ENCODE peak calls at places on chromosome 18, in six cellular contexts. One of them, this sample, is unnamed.

GRCh38 chr18:69257861-69258458 is 142.7 kb upstream of the DOK6 start:
- DNase-seq in neuronal stem cell: no peak
- DNase-seq in astrocyte: peak
- DNase-seq in psoas muscle: no peak
- DNase-seq in thoracic aorta: no peak
- DNase-seq in neural progenitor cell: no peak
- DNase-seq in this sample: peak

GRCh38 chr18:37541517-37541916 is 24.1 kb downstream of the CELF4 start:
- DNase-seq in neuronal stem cell: no peak
- DNase-seq in astrocyte: no peak
- DNase-seq in psoas muscle: no peak
- DNase-seq in thoracic aorta: no peak
- DNase-seq in neural progenitor cell: no peak
- DNase-seq in this sample: no peak

GRCh38 chr18:35730738-35731370 is 149.3 kb downstream of the GALNT1 start:
- DNase-seq in neuronal stem cell: no peak
- DNase-seq in astrocyte: no peak
- DNase-seq in psoas muscle: no peak
- DNase-seq in thoracic aorta: no peak
- DNase-seq in neural progenitor cell: peak
- DNase-seq in this sample: no peak

GRCh38 chr18:48797841-48798255 is 152.9 kb downstream of the SMAD7 start:
- DNase-seq in neuronal stem cell: no peak
- DNase-seq in astrocyte: no peak
- DNase-seq in psoas muscle: no peak
- DNase-seq in thoracic aorta: peak
- DNase-seq in neural progenitor cell: no peak
- DNase-seq in this sample: no peak

GRCh38 chr18:58557013-58557435 is 71.9 kb downstream of the ALPK2 start:
- DNase-seq in neuronal stem cell: no peak
- DNase-seq in astrocyte: no peak
- DNase-seq in psoas muscle: peak
- DNase-seq in thoracic aorta: no peak
- DNase-seq in neural progenitor cell: no peak
- DNase-seq in this sample: no peak

GRCh38 chr18:44974174-44974573 is 293.5 kb downstream of the SETBP1 start:
- DNase-seq in neuronal stem cell: no peak
- DNase-seq in astrocyte: no peak
- DNase-seq in psoas muscle: no peak
- DNase-seq in thoracic aorta: no peak
- DNase-seq in neural progenitor cell: no peak
- DNase-seq in this sample: no peak

GRCh38 chr18:45755936-45756335 is 32.0 kb downstream of the SLC14A1 start:
- DNase-seq in neuronal stem cell: no peak
- DNase-seq in astrocyte: peak
- DNase-seq in psoas muscle: no peak
- DNase-seq in thoracic aorta: peak
- DNase-seq in neural progenitor cell: no peak
- DNase-seq in this sample: peak

GRCh38 chr18:58254873-58255511 is 211.0 kb downstream of the NEDD4L start:
- DNase-seq in neuronal stem cell: no peak
- DNase-seq in astrocyte: no peak
- DNase-seq in psoas muscle: peak
- DNase-seq in thoracic aorta: no peak
- DNase-seq in neural progenitor cell: peak
- DNase-seq in this sample: no peak

GRCh38 chr18:8847900-8848299 is 142.5 kb downstream of the MTCL1 start:
- DNase-seq in neuronal stem cell: no peak
- DNase-seq in astrocyte: no peak
- DNase-seq in psoas muscle: no peak
- DNase-seq in thoracic aorta: no peak
- DNase-seq in neural progenitor cell: no peak
- DNase-seq in this sample: peak

GRCh38 chr18:57437433-57437781 is 2.2 kb downstream of the ONECUT2 start:
- DNase-seq in neuronal stem cell: no peak
- DNase-seq in astrocyte: no peak
- DNase-seq in psoas muscle: no peak
- DNase-seq in thoracic aorta: no peak
- DNase-seq in neural progenitor cell: peak
- DNase-seq in this sample: no peak

GRCh38 chr18:44679912-44680270 is 797 bp upstream of the SETBP1 start:
- DNase-seq in neuronal stem cell: no peak
- DNase-seq in astrocyte: peak
- DNase-seq in psoas muscle: peak
- DNase-seq in thoracic aorta: no peak
- DNase-seq in neural progenitor cell: peak
- DNase-seq in this sample: peak

GRCh38 chr18:8478166-8478967 is 130.9 kb upstream of the RAB12 start:
- DNase-seq in neuronal stem cell: peak
- DNase-seq in astrocyte: peak
- DNase-seq in psoas muscle: peak
- DNase-seq in thoracic aorta: no peak
- DNase-seq in neural progenitor cell: peak
- DNase-seq in this sample: peak

GRCh38 chr18:48342125-48342524 is 67.1 kb downstream of the ZBTB7C start:
- DNase-seq in neuronal stem cell: no peak
- DNase-seq in astrocyte: no peak
- DNase-seq in psoas muscle: no peak
- DNase-seq in thoracic aorta: peak
- DNase-seq in neural progenitor cell: peak
- DNase-seq in this sample: no peak

DNA sequence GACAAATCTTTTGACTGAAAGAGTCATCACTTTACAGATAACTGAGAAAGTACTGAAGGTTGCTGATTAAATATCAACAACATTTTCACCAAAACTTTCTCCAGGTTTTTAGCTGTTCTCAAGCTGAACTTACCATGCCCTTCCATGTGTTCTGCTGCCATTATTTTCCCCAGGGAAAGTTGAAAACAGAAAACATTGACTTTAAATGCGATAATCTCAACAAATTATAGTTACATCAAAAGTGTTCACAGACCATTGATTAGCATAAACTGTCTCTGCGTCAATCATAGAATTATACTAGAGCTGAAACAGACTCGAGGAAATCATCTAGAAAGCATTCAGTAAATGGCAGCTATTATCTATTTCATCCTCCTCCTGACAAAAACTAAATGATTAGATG is 51.4 kb downstream of the TRAPPC8 start:
- DNase-seq in neuronal stem cell: no peak
- DNase-seq in astrocyte: no peak
- DNase-seq in psoas muscle: no peak
- DNase-seq in thoracic aorta: no peak
- DNase-seq in neural progenitor cell: no peak
- DNase-seq in this sample: no peak
- H3K27ac ChIP-seq in neuronal stem cell: no peak
- H3K27ac ChIP-seq in astrocyte: no peak
- H3K27ac ChIP-seq in psoas muscle: no peak
- H3K27ac ChIP-seq in thoracic aorta: no peak
- H3K27ac ChIP-seq in neural progenitor cell: no peak
- H3K27ac ChIP-seq in this sample: no peak

DNA sequence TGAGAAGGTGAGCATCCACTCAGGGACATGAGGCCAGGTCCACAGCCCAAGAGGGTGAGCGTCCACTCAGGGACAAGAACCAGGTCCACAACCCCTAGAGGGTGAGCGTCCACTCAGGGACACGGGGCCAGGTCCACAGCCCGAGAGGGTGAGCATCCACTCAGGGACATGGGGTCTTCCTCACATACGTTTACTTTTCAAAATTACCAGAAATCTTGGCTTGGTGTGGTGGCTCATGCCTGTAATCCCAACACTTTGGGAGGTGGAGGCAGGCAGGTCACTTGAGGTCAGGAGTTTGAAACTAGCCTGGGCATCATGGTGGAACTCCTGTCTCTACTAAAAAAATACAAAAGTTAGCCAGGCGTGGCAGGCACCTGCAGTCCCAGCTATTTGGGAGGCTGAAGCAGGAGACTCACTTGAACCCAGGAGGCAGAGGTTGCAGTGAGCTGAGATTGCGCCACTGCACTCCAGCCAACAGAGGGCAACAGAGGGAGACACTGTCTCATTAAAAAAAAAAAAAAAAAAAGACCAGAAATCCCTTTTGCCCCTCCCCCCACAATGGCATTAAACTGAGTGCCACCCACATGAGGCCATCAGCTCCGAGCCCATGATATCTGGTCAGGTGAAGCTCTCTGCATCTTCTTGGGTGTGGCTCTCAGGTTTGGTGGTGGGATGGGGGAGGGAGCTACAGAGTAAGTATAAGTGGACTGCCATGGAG is 9.0 kb upstream of the MBP start:
- DNase-seq in neuronal stem cell: no peak
- DNase-seq in astrocyte: no peak
- DNase-seq in psoas muscle: no peak
- DNase-seq in thoracic aorta: no peak
- DNase-seq in neural progenitor cell: no peak
- DNase-seq in this sample: no peak
- H3K4me3 ChIP-seq in neuronal stem cell: no peak
- H3K4me3 ChIP-seq in astrocyte: no peak
- H3K4me3 ChIP-seq in psoas muscle: no peak
- H3K4me3 ChIP-seq in thoracic aorta: no peak
- H3K4me3 ChIP-seq in neural progenitor cell: no peak
- H3K4me3 ChIP-seq in this sample: no peak

GRCh38 chr18:6327895-6328623 is 86.7 kb downstream of the L3MBTL4 start:
- DNase-seq in neuronal stem cell: no peak
- DNase-seq in astrocyte: no peak
- DNase-seq in psoas muscle: no peak
- DNase-seq in thoracic aorta: no peak
- DNase-seq in neural progenitor cell: no peak
- DNase-seq in this sample: no peak
- H3K27ac ChIP-seq in neuronal stem cell: no peak
- H3K27ac ChIP-seq in astrocyte: no peak
- H3K27ac ChIP-seq in psoas muscle: no peak
- H3K27ac ChIP-seq in thoracic aorta: no peak
- H3K27ac ChIP-seq in neural progenitor cell: no peak
- H3K27ac ChIP-seq in this sample: no peak

GRCh38 chr18:21997207-21998143 is 171.9 kb upstream of the GATA6 start:
- DNase-seq in neuronal stem cell: peak
- DNase-seq in astrocyte: peak
- DNase-seq in psoas muscle: no peak
- DNase-seq in thoracic aorta: no peak
- DNase-seq in neural progenitor cell: peak
- DNase-seq in this sample: peak
- H3K4me3 ChIP-seq in neuronal stem cell: no peak
- H3K4me3 ChIP-seq in astrocyte: no peak
- H3K4me3 ChIP-seq in psoas muscle: no peak
- H3K4me3 ChIP-seq in thoracic aorta: peak
- H3K4me3 ChIP-seq in neural progenitor cell: no peak
- H3K4me3 ChIP-seq in this sample: no peak

GRCh38 chr18:13394794-13395193 is 176.2 kb downstream of the LDLRAD4 start:
- DNase-seq in neuronal stem cell: no peak
- DNase-seq in astrocyte: no peak
- DNase-seq in psoas muscle: no peak
- DNase-seq in thoracic aorta: no peak
- DNase-seq in neural progenitor cell: no peak
- DNase-seq in this sample: no peak
- H3K27ac ChIP-seq in neuronal stem cell: no peak
- H3K27ac ChIP-seq in astrocyte: no peak
- H3K27ac ChIP-seq in psoas muscle: no peak
- H3K27ac ChIP-seq in thoracic aorta: no peak
- H3K27ac ChIP-seq in neural progenitor cell: no peak
- H3K27ac ChIP-seq in this sample: no peak

GRCh38 chr18:74498712-74499629 is 2.8 kb downstream of the CNDP2 start:
- DNase-seq in neuronal stem cell: no peak
- DNase-seq in astrocyte: peak
- DNase-seq in psoas muscle: peak
- DNase-seq in thoracic aorta: no peak
- DNase-seq in neural progenitor cell: no peak
- DNase-seq in this sample: no peak

GRCh38 chr18:74497308-74497640 is 1.1 kb downstream of the CNDP2 start:
- DNase-seq in neuronal stem cell: no peak
- DNase-seq in astrocyte: no peak
- DNase-seq in psoas muscle: no peak
- DNase-seq in thoracic aorta: no peak
- DNase-seq in neural progenitor cell: no peak
- DNase-seq in this sample: no peak

GRCh38 chr18:74497778-74498177 is 1.6 kb downstream of the CNDP2 start:
- DNase-seq in neuronal stem cell: no peak
- DNase-seq in astrocyte: no peak
- DNase-seq in psoas muscle: no peak
- DNase-seq in thoracic aorta: no peak
- DNase-seq in neural progenitor cell: no peak
- DNase-seq in this sample: no peak

GRCh38 chr18:74499633-74500032 is 3.5 kb downstream of the CNDP2 start:
- DNase-seq in neuronal stem cell: no peak
- DNase-seq in astrocyte: peak
- DNase-seq in psoas muscle: peak
- DNase-seq in thoracic aorta: no peak
- DNase-seq in neural progenitor cell: no peak
- DNase-seq in this sample: no peak

DNA sequence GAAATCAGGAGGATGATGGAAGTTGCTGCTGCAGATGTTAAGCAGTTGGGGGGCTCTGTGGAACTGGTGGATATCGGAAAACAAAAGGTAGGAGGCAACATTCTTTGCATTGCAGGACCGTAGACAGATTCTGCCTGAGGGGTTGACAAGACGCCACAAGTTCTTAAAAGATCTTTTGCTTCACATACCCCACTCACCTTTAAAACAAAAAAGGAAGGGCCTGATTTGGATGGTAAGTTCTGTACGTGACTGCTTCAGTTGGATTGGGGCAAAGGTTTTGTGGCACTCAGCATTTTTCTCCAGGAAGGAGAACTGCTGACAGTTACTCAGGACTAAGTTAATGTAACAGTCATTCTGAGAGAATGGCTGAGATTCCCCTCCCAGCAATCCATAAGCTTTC is 5.2 kb downstream of the CNDP2 start:
- DNase-seq in neuronal stem cell: no peak
- DNase-seq in astrocyte: no peak
- DNase-seq in psoas muscle: no peak
- DNase-seq in thoracic aorta: no peak
- DNase-seq in neural progenitor cell: no peak
- DNase-seq in this sample: no peak
- H3K4me3 ChIP-seq in neuronal stem cell: no peak
- H3K4me3 ChIP-seq in astrocyte: no peak
- H3K4me3 ChIP-seq in psoas muscle: no peak
- H3K4me3 ChIP-seq in thoracic aorta: no peak
- H3K4me3 ChIP-seq in neural progenitor cell: no peak
- H3K4me3 ChIP-seq in this sample: no peak

DNA sequence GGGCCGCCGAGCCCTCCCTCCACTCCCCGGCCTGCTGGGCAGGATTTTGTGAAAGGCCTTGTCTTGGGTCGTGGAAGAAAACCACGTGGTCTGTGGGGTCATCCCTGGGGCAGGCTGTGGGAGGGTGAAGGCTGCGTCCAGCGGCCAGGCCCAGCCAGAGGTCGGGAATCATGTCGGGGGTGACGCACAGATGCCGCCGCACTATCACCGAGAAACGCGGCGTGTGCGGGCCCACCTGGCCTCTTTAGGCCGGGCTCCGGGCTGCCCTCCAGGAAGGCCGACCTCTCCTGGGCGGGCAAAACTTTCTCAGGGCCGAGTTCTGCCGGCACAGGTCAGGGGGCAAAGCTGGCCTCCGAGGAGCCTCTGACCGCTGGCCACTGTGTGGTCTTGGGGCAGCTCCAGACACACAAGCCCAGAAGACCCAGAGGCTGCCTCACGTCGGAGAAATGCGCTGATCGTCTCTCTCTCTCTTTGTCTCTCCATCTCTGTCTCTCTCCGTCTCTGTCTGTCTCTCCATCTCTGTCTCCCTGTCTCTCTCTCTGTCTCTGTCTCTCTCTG is 28.4 kb downstream of the NFATC1 start:
- DNase-seq in neuronal stem cell: no peak
- DNase-seq in astrocyte: no peak
- DNase-seq in psoas muscle: peak
- DNase-seq in thoracic aorta: no peak
- DNase-seq in neural progenitor cell: no peak
- DNase-seq in this sample: peak
- H3K27ac ChIP-seq in neuronal stem cell: no peak
- H3K27ac ChIP-seq in astrocyte: no peak
- H3K27ac ChIP-seq in psoas muscle: no peak
- H3K27ac ChIP-seq in thoracic aorta: no peak
- H3K27ac ChIP-seq in neural progenitor cell: no peak
- H3K27ac ChIP-seq in this sample: no peak

This sample was measured in cardiac muscle cell.